ENCODE peak calls at places on chromosomes 13 and 19, in four cellular contexts. L is MCF 10A, I is WTC11, K is foreskin fibroblast. Z is an unnamed sample.

GRCh38 chr19:45038931-45039893 is at the start of gene CLASRP:
- DNase-seq in L (peak; percentile 91), I (peak; percentile 89), K (peak; percentile 97), Z (peak; percentile 69)

GRCh38 chr13:41019027-41019487 is at the start of gene ELF1:
- DNase-seq in L (peak; percentile 91), I (no peak), K (peak; percentile 66), Z (peak; percentile 93)

GRCh38 chr13:21546372-21546771 is 57.6 kb downstream of the MICU2 start:
- DNase-seq in L (peak; percentile 47), I (no peak), K (peak; percentile 54), Z (no peak)

GRCh38 chr19:45322311-45322710 is 364 bp downstream of the CKM start:
- DNase-seq in L (no peak), I (no peak), K (no peak), Z (no peak)

GRCh38 chr19:37251308-37252229 is 33.6 kb downstream of the ZNF383 start:
- DNase-seq in L (no peak), I (no peak), K (peak; percentile 98), Z (peak; percentile 98)

GRCh38 chr19:11578342-11579142 is 1.1 kb upstream of the ACP5 start:
- DNase-seq in L (no peak), I (peak; percentile 55), K (peak; percentile 53), Z (no peak)

GRCh38 chr13:31191748-31192147 is 8.0 kb upstream of the B3GLCT start:
- DNase-seq in L (no peak), I (no peak), K (no peak), Z (no peak)

GRCh38 chr19:48934837-48935236 is 1.3 kb downstream of the DHDH start:
- DNase-seq in L (no peak), I (peak; percentile 62), K (no peak), Z (no peak)

GRCh38 chr13:99979453-99980200 is 2.0 kb upstream of the ZIC2 start:
- DNase-seq in L (no peak), I (peak; percentile 69), K (no peak), Z (no peak)